ENCODE peak calls at places on chromosomes 7 and 10, in eight cellular contexts. Z is H4; X is T-helper 2 cell; H is NCI-H1092 treated with DMSO at 0.1 percent for 48 hours; A is NCI-H345; E is esophagus squamous epithelium; U is NCI-H1105 treated with DMSO at 0.1 percent for 48 hours; Y is stimulated activated naive CD4-positive, alpha-beta T cell treated with Interleukin-2 at 50 U/mL for 16 hours. V is an unnamed sample.

GRCh38 chr10:63267414-63268138 is 134.4 kb downstream of the NRBF2 start:
- DNase-seq in Z (peak; percentile 44), X (no peak), H (peak; percentile 33), A (no peak), E (no peak), U (no peak), Y (no peak), V (no peak)

GRCh38 chr10:68212721-68213352 is 19.1 kb downstream of the ATOH7 start:
- DNase-seq in Z (no peak), X (no peak), H (no peak), A (no peak), E (no peak), U (peak; percentile 6), Y (no peak), V (no peak)

GRCh38 chr10:131641231-131641630 is 259.6 kb upstream of the PPP2R2D start:
- DNase-seq in Z (no peak), X (no peak), H (no peak), A (no peak), E (no peak), U (no peak), Y (no peak), V (no peak)

GRCh38 chr10:117004238-117004626 is 755 bp downstream of the SHTN1 start:
- DNase-seq in Z (no peak), X (no peak), H (no peak), A (no peak), E (no peak), U (no peak), Y (no peak), V (no peak)

GRCh38 chr7:33714208-33714607 is 191.1 kb upstream of the BMPER start:
- DNase-seq in Z (no peak), X (no peak), H (no peak), A (no peak), E (no peak), U (no peak), Y (no peak), V (no peak)

GRCh38 chr7:2116903-2117680 is 115.7 kb downstream of the MAD1L1 start:
- DNase-seq in Z (peak; percentile 56), X (no peak), H (peak; percentile 65), A (no peak), E (no peak), U (no peak), Y (no peak), V (no peak)

GRCh38 chr10:87671416-87671815 is 11.7 kb downstream of the PAPSS2 start:
- DNase-seq in Z (no peak), X (no peak), H (no peak), A (no peak), E (no peak), U (no peak), Y (no peak), V (no peak)

GRCh38 chr10:26503911-26504310 is 65.8 kb downstream of the APBB1IP start:
- DNase-seq in Z (no peak), X (no peak), H (no peak), A (no peak), E (no peak), U (no peak), Y (no peak), V (no peak)

GRCh38 chr10:132385721-132386418 is 11.1 kb upstream of the PWWP2B start:
- DNase-seq in Z (no peak), X (no peak), H (no peak), A (no peak), E (no peak), U (no peak), Y (no peak), V (no peak)

GRCh38 chr10:50538473-50539398 is 85.0 kb downstream of the SGMS1 start:
- DNase-seq in Z (no peak), X (no peak), H (no peak), A (no peak), E (no peak), U (no peak), Y (no peak), V (no peak)

GRCh38 chr10:107280293-107280692 is 115.8 kb upstream of the SORCS1 start:
- DNase-seq in Z (no peak), X (no peak), H (no peak), A (no peak), E (no peak), U (no peak), Y (no peak), V (no peak)

GRCh38 chr10:29841724-29842649 is 207.2 kb upstream of the SVIL start:
- DNase-seq in Z (no peak), X (no peak), H (peak; percentile 88), A (peak; percentile 91), E (no peak), U (peak; percentile 74), Y (no peak), V (no peak)

GRCh38 chr7:43260980-43261878 is 148.8 kb downstream of the HECW1 start:
- DNase-seq in Z (peak; percentile 94), X (peak; percentile 45), H (peak; percentile 68), A (peak; percentile 84), E (no peak), U (peak; percentile 75), Y (peak; percentile 49), V (no peak)

GRCh38 chr7:54704851-54705250 is 54.2 kb downstream of the SEC61G start:
- DNase-seq in Z (no peak), X (no peak), H (no peak), A (no peak), E (no peak), U (no peak), Y (no peak), V (no peak)

GRCh38 chr10:132456881-132457280 is 59.9 kb downstream of the PWWP2B start:
- DNase-seq in Z (no peak), X (no peak), H (no peak), A (no peak), E (no peak), U (no peak), Y (no peak), V (no peak)

GRCh38 chr10:128484041-128484440 is 357.8 kb upstream of the MKI67 start:
- DNase-seq in Z (no peak), X (no peak), H (no peak), A (no peak), E (no peak), U (no peak), Y (no peak), V (no peak)

GRCh38 chr7:129889133-129889854 is 63.5 kb downstream of the UBE2H start:
- DNase-seq in Z (no peak), X (no peak), H (peak; percentile 58), A (peak; percentile 69), E (no peak), U (no peak), Y (no peak), V (no peak)

GRCh38 chr10:110698782-110699201 is 54.7 kb downstream of the RBM20 start:
- DNase-seq in Z (no peak), X (no peak), H (no peak), A (no peak), E (no peak), U (no peak), Y (no peak), V (no peak)

GRCh38 chr7:102393467-102393866 is 2.7 kb upstream of the PRKRIP1 start:
- DNase-seq in Z (no peak), X (no peak), H (no peak), A (no peak), E (no peak), U (no peak), Y (no peak), V (no peak)

GRCh38 chr10:43113201-43113893 is 24.9 kb upstream of the CSGALNACT2 start:
- DNase-seq in Z (no peak), X (no peak), H (no peak), A (no peak), E (no peak), U (no peak), Y (no peak), V (no peak)

GRCh38 chr7:155324012-155324917 is 26.6 kb downstream of the INSIG1 start:
- DNase-seq in Z (no peak), X (no peak), H (peak; percentile 23), A (peak; percentile 52), E (no peak), U (no peak), Y (no peak), V (no peak)

GRCh38 chr7:32846630-32847225 is 44.8 kb downstream of the KBTBD2 start:
- DNase-seq in Z (peak; percentile 88), X (peak; percentile 83), H (peak; percentile 65), A (peak; percentile 27), E (peak; percentile 48), U (peak; percentile 33), Y (peak; percentile 82), V (peak; percentile 20)

GRCh38 chr10:3217301-3217700 is 44.7 kb upstream of the PITRM1 start:
- DNase-seq in Z (no peak), X (no peak), H (no peak), A (no peak), E (no peak), U (no peak), Y (no peak), V (no peak)

V was measured in SIG-M5.